ENCODE peak calls at places on chromosomes 1 and 21, in four cellular contexts. U, T, S and I are unnamed samples.

GRCh38 chr1:247241687-247242086 is 14.2 kb upstream of the VN1R5 start:
- DNase-seq in U (no peak), T (no peak), S (no peak), I (no peak)

GRCh38 chr21:42003051-42003461 is 7.1 kb downstream of the ZBTB21 start:
- DNase-seq in U (no peak), T (no peak), S (no peak), I (peak)

GRCh38 chr1:89557954-89558353 is 33.3 kb downstream of the LRRC8B start:
- DNase-seq in T (no peak), U (no peak), S (no peak), I (no peak)

GRCh38 chr1:14598498-14599172 is at the start of gene KAZN:
- DNase-seq in S (no peak), T (no peak), U (no peak), I (no peak)

GRCh38 chr1:209647212-209647611 is 5.0 kb downstream of the LAMB3 start:
- DNase-seq in S (no peak), U (no peak), T (no peak), I (no peak)

GRCh38 chr1:998905-999796 is 746 bp downstream of the HES4 start:
- DNase-seq in S (no peak), T (peak), U (no peak), I (no peak)

GRCh38 chr1:170634819-170635410 is 29.0 kb upstream of the PRRX1 start:
- DNase-seq in T (no peak), U (no peak), S (no peak), I (no peak)

GRCh38 chr1:154750681-154751665 is 119.1 kb downstream of the KCNN3 start:
- DNase-seq in T (no peak), S (no peak), U (no peak), I (no peak)

GRCh38 chr1:233482388-233482787 is 131.5 kb upstream of the KCNK1 start:
- DNase-seq in S (no peak), U (no peak), T (no peak), I (no peak)

GRCh38 chr1:61636814-61637213 is 88.1 kb downstream of the TM2D1 start:
- DNase-seq in S (no peak), U (no peak), T (no peak), I (no peak)

GRCh38 chr1:31573261-31573660 is 3.1 kb upstream of the TINAGL1 start:
- DNase-seq in U (no peak), T (no peak), S (no peak), I (no peak)

GRCh38 chr1:20261095-20261494 is 29.6 kb upstream of the VWA5B1 start:
- DNase-seq in U (no peak), T (no peak), S (no peak), I (no peak)

GRCh38 chr1:51329443-51330325 is 678 bp downstream of the TTC39A start:
- DNase-seq in U (no peak), S (no peak), T (peak), I (no peak)

GRCh38 chr1:1116701-1117468 is 996 bp upstream of the C1orf159 start:
- DNase-seq in S (no peak), U (no peak), T (no peak), I (no peak)

GRCh38 chr1:86419277-86419903 is 4.6 kb upstream of the CLCA2 start:
- DNase-seq in S (no peak), T (no peak), U (no peak), I (peak)

GRCh38 chr1:41726899-41727748 is 191.6 kb downstream of the HIVEP3 start:
- DNase-seq in T (peak), S (no peak), U (peak), I (no peak)

GRCh38 chr1:193322218-193322617 is 135.8 kb upstream of the B3GALT2 start:
- DNase-seq in S (peak), U (no peak), T (no peak), I (peak)

GRCh38 chr1:83860506-83861221 is 138.3 kb downstream of the TTLL7 start:
- DNase-seq in S (no peak), T (peak), U (peak), I (no peak)

GRCh38 chr1:6144622-6145021 is 35.5 kb downstream of the CHD5 start:
- DNase-seq in S (no peak), T (no peak), U (no peak), I (no peak)

GRCh38 chr1:224722838-224723237 is 106.7 kb downstream of the CNIH3 start:
- DNase-seq in T (no peak), U (no peak), S (no peak), I (no peak)

GRCh38 chr1:112524251-112524650 is 15.5 kb downstream of the WNT2B start:
- DNase-seq in S (no peak), U (no peak), T (peak), I (peak)

GRCh38 chr1:95888877-95889799 is 655.1 kb downstream of the RWDD3 start:
- DNase-seq in U (no peak), S (no peak), T (no peak), I (no peak)

GRCh38 chr1:8985915-8986813 is 40.1 kb downstream of the SLC2A7 start:
- DNase-seq in U (no peak), S (peak), T (peak), I (peak)

GRCh38 chr1:19466112-19466561 is 19.2 kb downstream of the CAPZB start:
- DNase-seq in T (no peak), S (no peak), U (no peak), I (no peak)

GRCh38 chr1:13556224-13556764 is 27.3 kb upstream of the PDPN start:
- DNase-seq in T (no peak), S (no peak), U (no peak), I (no peak)

GRCh38 chr1:203150511-203151297 is 23.2 kb downstream of the ADORA1 start:
- DNase-seq in S (no peak), T (no peak), U (no peak), I (no peak)

GRCh38 chr1:61631436-61631835 is 93.5 kb downstream of the TM2D1 start:
- DNase-seq in S (no peak), T (no peak), U (no peak), I (no peak)

GRCh38 chr21:45577806-45578801 is 35.9 kb upstream of the SLC19A1 start:
- DNase-seq in T (no peak), U (no peak), S (no peak), I (no peak)

GRCh38 chr1:100883963-100884362 is 10.7 kb downstream of the EXTL2 start:
- DNase-seq in T (no peak), U (no peak), S (no peak), I (peak)

GRCh38 chr1:27831568-27832410 is 1.2 kb downstream of the PPP1R8 start:
- DNase-seq in T (no peak), S (no peak), U (no peak), I (no peak)

GRCh38 chr1:156581661-156582387 is 2.3 kb downstream of the TTC24 start:
- DNase-seq in T (no peak), U (peak), S (no peak), I (no peak)

GRCh38 chr1:191963286-191963685 is 195.0 kb upstream of the RGS18 start:
- DNase-seq in S (no peak), T (no peak), U (no peak), I (no peak)

GRCh38 chr1:186819140-186819539 is 9.6 kb upstream of the PLA2G4A start:
- DNase-seq in T (no peak), U (no peak), S (no peak), I (peak)

GRCh38 chr1:108125312-108126138 is 74.6 kb downstream of the SLC25A24 start:
- DNase-seq in T (peak), S (peak), U (peak), I (peak)

GRCh38 chr21:17903029-17903806 is 84.1 kb upstream of the C21orf91 start:
- DNase-seq in S (no peak), T (no peak), U (no peak), I (peak)

GRCh38 chr1:157641177-157641576 is 43.3 kb upstream of the FCRL4 start:
- DNase-seq in S (no peak), T (no peak), U (no peak), I (no peak)
- TF ChIP-seq CTCF in S (no peak), T (no peak), U (no peak), I (no peak)

GRCh38 chr1:161388639-161389038 is 21.0 kb upstream of the CFAP126 start:
- DNase-seq in T (no peak), U (no peak), S (no peak), I (no peak)
- TF ChIP-seq CTCF in T (no peak), U (no peak), S (no peak), I (no peak)

DNA sequence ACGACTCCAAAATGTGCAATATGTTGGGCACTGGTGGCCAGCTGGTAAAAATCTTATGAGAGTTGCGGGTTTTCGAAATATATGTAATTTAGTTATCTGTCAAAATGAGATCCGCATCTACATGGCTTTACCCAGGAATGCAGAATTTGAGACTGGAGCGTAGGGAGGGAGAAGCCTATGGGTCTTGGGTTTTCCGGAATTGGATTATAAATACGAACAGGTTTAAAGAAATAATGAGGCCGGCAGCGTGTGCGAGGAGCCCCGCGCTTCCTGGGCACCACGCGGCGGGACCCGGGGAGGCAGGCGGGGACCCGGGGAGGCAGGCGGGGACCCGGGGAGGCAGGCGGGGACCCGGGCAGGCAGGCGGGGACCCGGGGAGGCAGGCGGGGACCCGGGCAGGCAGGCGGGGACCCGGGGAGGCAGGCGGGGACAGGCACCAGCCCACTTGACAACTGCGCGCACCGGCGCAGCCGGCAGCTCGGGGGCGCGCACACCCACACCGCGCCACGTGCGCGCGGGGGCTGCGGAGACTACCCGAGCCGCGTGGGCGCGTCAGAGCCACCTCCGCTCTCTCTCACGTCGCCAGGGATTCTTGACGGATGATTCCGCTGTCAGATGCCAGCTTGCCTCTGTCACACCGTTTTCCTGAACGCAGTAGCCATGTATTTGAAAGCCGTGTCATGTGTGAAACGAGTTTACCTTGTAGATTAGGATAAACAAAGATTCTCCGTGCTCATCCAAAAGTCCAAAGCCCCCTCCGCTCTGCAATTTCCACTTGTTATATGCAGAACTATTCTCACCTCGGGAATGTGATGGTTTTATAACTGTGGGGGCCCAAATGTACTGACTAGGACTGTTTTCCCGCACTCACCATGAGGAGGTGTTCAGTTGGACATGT is 54.3 kb upstream of the HNRNPU start:
- DNase-seq in T (peak), U (peak), S (no peak), I (peak)
- TF ChIP-seq CTCF in T (peak), U (no peak), S (no peak), I (no peak)

GRCh38 chr1:110011527-110012041 is 22.8 kb upstream of the STRIP1 start:
- DNase-seq in U (no peak), T (no peak), S (no peak), I (peak)
- TF ChIP-seq CTCF in U (peak), T (peak), S (peak), I (peak)

GRCh38 chr1:56755911-56756310 is 63.3 kb downstream of the FYB2 start:
- DNase-seq in U (no peak), S (no peak), T (no peak), I (no peak)

GRCh38 chr1:56754713-56755505 is 64.3 kb downstream of the FYB2 start:
- DNase-seq in T (no peak), S (no peak), U (no peak), I (no peak)

GRCh38 chr1:56758135-56758534 is 61.1 kb downstream of the FYB2 start:
- DNase-seq in S (no peak), U (no peak), T (peak), I (no peak)
- TF ChIP-seq CTCF in S (no peak), U (no peak), T (peak), I (no peak)

DNA sequence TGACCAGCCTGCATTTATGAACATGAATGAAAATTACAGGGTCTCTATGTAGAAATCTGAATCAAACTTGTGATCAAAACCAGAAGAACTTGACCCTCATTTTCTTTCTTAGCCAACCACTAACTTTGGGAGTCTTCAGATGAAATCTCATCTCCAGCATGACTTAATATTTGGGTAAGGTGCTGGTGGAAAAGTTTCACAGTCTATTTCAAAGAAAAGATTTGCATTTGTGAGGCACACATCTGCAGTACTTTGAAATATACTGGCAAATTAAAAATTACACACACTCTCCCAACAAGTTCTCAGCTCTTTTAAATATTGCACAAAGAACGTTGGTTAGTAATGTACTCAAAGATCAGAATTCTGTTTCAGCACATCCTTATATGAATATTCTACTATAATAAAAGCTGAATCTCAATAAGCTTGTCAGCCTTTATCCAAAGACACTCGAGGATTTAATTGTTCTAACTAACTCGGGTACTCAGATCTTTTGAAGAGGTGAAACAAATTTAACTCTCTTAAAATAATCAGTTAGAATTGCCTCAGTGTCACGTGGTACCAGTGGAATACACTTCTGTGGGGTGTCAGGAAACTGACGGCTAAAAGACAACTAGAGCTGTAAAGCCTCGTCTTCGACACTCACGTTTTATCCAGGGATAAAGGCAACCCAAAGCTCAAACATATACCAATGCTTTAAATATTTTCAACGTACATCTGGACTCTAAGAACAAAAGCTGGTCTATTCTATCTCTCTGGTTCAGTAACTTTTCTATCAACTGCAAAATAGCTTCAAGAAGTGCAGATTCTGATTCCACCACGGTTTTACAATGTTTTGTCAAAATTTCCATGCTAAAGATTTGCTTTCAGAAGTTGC is 19.1 kb downstream of the SAMSN1 start:
- DNase-seq in T (no peak), S (no peak), U (no peak), I (no peak)
- TF ChIP-seq CTCF in T (no peak), S (no peak), U (no peak), I (no peak)

DNA sequence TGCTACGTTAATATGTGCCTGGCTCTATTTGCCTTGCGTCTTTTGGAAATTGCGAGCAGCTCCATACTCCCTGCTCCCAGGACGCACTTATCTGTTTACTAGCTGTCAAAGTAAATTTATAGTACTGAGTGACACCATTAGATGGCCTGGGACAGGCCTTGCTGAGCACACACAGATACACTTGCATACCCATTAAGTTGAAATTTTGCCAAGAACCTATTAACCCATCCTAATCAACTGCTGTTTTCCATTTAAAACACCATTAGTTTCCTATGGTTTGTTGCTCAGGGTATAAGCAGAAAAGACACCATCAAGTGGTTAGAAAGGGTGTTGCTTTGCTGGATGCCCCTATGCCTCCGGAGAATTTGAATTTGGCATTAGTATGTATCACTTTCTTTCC is 187.3 kb downstream of the SLC44A5 start:
- DNase-seq in U (no peak), T (no peak), S (no peak), I (no peak)
- TF ChIP-seq CTCF in U (no peak), T (no peak), S (no peak), I (no peak)

GRCh38 chr1:245874942-245875580 is 632.0 kb downstream of the SMYD3 start:
- DNase-seq in U (no peak), T (peak), S (peak), I (peak)
- TF ChIP-seq CTCF in U (no peak), T (no peak), S (no peak), I (no peak)

DNA sequence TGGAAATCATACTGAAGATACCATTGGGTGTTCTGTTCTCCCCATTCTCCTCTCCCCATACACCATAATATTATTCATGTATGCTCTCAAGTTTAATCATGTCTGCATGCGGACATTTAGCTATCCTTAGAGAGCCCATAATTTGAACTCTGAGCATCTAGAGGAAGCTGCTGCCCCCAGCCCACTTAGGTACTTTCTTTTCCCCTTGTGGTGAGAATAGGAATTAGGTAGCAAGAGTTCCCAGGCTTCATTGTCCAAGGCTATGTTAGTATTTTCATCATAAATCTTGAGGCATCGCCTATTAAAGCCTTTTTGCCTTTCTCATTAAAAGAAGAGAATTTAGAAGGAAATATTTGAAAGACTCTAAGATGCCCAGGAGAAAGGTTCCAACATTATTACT is 96.3 kb downstream of the ROR1 start:
- DNase-seq in S (no peak), T (no peak), U (no peak), I (no peak)
- TF ChIP-seq CTCF in S (no peak), T (no peak), U (no peak), I (no peak)